ENCODE peak calls at places on chromosome 21, in six cellular contexts. One of them, this sample, is unnamed.

GRCh38 chr21:46347791-46348381 is 23.9 kb downstream of the PCNT start:
- DNase-seq in K562: no peak
- DNase-seq in GM12891: no peak
- DNase-seq in HepG2: no peak
- DNase-seq in H1: no peak
- DNase-seq in GM12878: no peak
- DNase-seq in this sample: no peak

GRCh38 chr21:26840912-26841311 is 4.3 kb downstream of the ADAMTS1 start:
- DNase-seq in K562: no peak
- DNase-seq in GM12891: no peak
- DNase-seq in HepG2: no peak
- DNase-seq in H1: no peak
- DNase-seq in GM12878: no peak
- DNase-seq in this sample: no peak

GRCh38 chr21:34992180-34992579 is 56.9 kb downstream of the RUNX1 start:
- DNase-seq in K562: no peak
- DNase-seq in GM12891: no peak
- DNase-seq in HepG2: no peak
- DNase-seq in H1: no peak
- DNase-seq in GM12878: no peak
- DNase-seq in this sample: no peak

GRCh38 chr21:30232011-30232410 is 16.1 kb upstream of the CLDN8 start:
- DNase-seq in K562: no peak
- DNase-seq in GM12891: no peak
- DNase-seq in HepG2: no peak
- DNase-seq in H1: no peak
- DNase-seq in GM12878: no peak
- DNase-seq in this sample: no peak

GRCh38 chr21:31347435-31348032 is 3.5 kb upstream of the TIAM1 start:
- DNase-seq in K562: peak
- DNase-seq in GM12891: no peak
- DNase-seq in HepG2: peak
- DNase-seq in H1: no peak
- DNase-seq in GM12878: no peak
- DNase-seq in this sample: no peak

GRCh38 chr21:38861989-38862683 is 56.4 kb downstream of the ETS2 start:
- DNase-seq in K562: no peak
- DNase-seq in GM12891: no peak
- DNase-seq in HepG2: no peak
- DNase-seq in H1: no peak
- DNase-seq in GM12878: peak
- DNase-seq in this sample: no peak

GRCh38 chr21:46205121-46205520 is 20.9 kb upstream of the SPATC1L start:
- DNase-seq in K562: no peak
- DNase-seq in GM12891: no peak
- DNase-seq in HepG2: no peak
- DNase-seq in H1: no peak
- DNase-seq in GM12878: no peak
- DNase-seq in this sample: no peak

GRCh38 chr21:14545906-14546480 is at the start of gene SAMSN1:
- DNase-seq in K562: peak
- DNase-seq in GM12891: no peak
- DNase-seq in HepG2: no peak
- DNase-seq in H1: no peak
- DNase-seq in GM12878: peak
- DNase-seq in this sample: no peak

GRCh38 chr21:46376856-46377453 is 53.0 kb downstream of the PCNT start:
- DNase-seq in K562: no peak
- DNase-seq in GM12891: no peak
- DNase-seq in HepG2: no peak
- DNase-seq in H1: no peak
- DNase-seq in GM12878: no peak
- DNase-seq in this sample: no peak

GRCh38 chr21:21921410-21922232 is 923.4 kb downstream of the NCAM2 start:
- DNase-seq in K562: peak
- DNase-seq in GM12891: no peak
- DNase-seq in HepG2: no peak
- DNase-seq in H1: no peak
- DNase-seq in GM12878: no peak
- DNase-seq in this sample: no peak

GRCh38 chr21:34037446-34037845 is 35.9 kb upstream of the MRPS6 start:
- DNase-seq in K562: peak
- DNase-seq in GM12891: no peak
- DNase-seq in HepG2: no peak
- DNase-seq in H1: no peak
- DNase-seq in GM12878: no peak
- DNase-seq in this sample: no peak

GRCh38 chr21:33949516-33950424 is 34.2 kb upstream of the ATP5PO start:
- DNase-seq in K562: no peak
- DNase-seq in GM12891: no peak
- DNase-seq in HepG2: no peak
- DNase-seq in H1: no peak
- DNase-seq in GM12878: peak
- DNase-seq in this sample: no peak

GRCh38 chr21:35249636-35250035 is 200.5 kb upstream of the RUNX1 start:
- DNase-seq in K562: no peak
- DNase-seq in GM12891: no peak
- DNase-seq in HepG2: no peak
- DNase-seq in H1: no peak
- DNase-seq in GM12878: no peak
- DNase-seq in this sample: no peak

GRCh38 chr21:30256100-30256499 is 26.6 kb downstream of the KRTAP24-1 start:
- DNase-seq in K562: no peak
- DNase-seq in GM12891: no peak
- DNase-seq in HepG2: no peak
- DNase-seq in H1: no peak
- DNase-seq in GM12878: no peak
- DNase-seq in this sample: no peak

GRCh38 chr21:17988038-17988437 is 168.9 kb upstream of the C21orf91 start:
- DNase-seq in K562: no peak
- DNase-seq in GM12891: no peak
- DNase-seq in HepG2: no peak
- DNase-seq in H1: no peak
- DNase-seq in GM12878: no peak
- DNase-seq in this sample: no peak

GRCh38 chr21:38954450-38955059 is 148.8 kb downstream of the ETS2 start:
- DNase-seq in K562: no peak
- DNase-seq in GM12891: no peak
- DNase-seq in HepG2: no peak
- DNase-seq in H1: no peak
- DNase-seq in GM12878: no peak
- DNase-seq in this sample: no peak

GRCh38 chr21:34031835-34032370 is 41.5 kb upstream of the MRPS6 start:
- DNase-seq in K562: peak
- DNase-seq in GM12891: no peak
- DNase-seq in HepG2: peak
- DNase-seq in H1: no peak
- DNase-seq in GM12878: no peak
- DNase-seq in this sample: no peak

GRCh38 chr21:27104749-27105439 is 138.0 kb upstream of the ADAMTS5 start:
- DNase-seq in K562: no peak
- DNase-seq in GM12891: no peak
- DNase-seq in HepG2: no peak
- DNase-seq in H1: no peak
- DNase-seq in GM12878: no peak
- DNase-seq in this sample: no peak

GRCh38 chr21:36325373-36326010 is 5.5 kb downstream of the MORC3 start:
- DNase-seq in K562: no peak
- DNase-seq in GM12891: no peak
- DNase-seq in HepG2: peak
- DNase-seq in H1: no peak
- DNase-seq in GM12878: no peak
- DNase-seq in this sample: no peak

DNA sequence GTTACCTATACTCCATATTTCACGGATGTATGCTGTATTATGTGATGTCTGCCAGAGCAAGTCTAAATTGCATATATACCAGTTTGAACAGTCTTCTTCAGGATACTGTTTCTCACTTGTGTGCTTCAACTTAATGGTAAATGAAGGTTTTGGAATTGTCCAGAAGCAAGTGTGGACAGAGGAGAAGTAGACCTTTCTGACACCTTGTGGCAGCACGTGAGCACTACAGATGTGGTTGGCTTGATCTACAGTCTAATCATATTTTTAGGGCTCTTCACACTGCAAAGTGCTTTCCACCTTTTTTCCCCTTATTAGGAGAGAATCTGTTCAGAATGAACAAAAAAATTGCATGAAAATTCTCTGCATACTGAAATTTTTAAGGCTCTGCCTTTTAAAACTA is 10.9 kb downstream of the MORC3 start:
- DNase-seq in K562: peak
- DNase-seq in GM12891: no peak
- DNase-seq in HepG2: peak
- DNase-seq in H1: no peak
- DNase-seq in GM12878: peak
- DNase-seq in this sample: peak
- TF ChIP-seq POLR2AphosphoS5 in K562: no peak
- TF ChIP-seq POLR2AphosphoS5 in GM12891: no peak
- TF ChIP-seq POLR2AphosphoS5 in HepG2: no peak
- TF ChIP-seq POLR2AphosphoS5 in H1: no peak
- TF ChIP-seq POLR2AphosphoS5 in GM12878: no peak
- TF ChIP-seq POLR2AphosphoS5 in this sample: no peak

DNA sequence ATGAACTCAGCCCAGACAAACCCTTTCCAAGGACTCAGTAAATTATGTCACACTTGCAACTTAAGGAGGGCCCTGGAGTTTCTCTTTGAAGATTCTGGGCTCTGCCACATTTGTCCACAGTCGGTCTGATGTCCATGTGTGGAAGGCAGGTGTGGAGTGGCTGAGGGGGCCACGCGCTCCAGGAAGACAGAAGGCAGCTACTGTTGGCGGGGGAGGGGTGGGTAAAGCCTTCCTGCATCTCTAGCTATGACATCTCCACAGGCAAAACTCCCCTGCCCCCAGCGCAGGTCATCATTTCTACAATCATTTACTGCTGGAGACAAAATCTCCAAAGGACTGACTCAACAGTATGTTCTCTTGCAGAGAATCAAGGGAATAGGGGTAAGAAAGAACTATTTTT is 11.3 kb upstream of the TSPEAR start:
- DNase-seq in K562: no peak
- DNase-seq in GM12891: no peak
- DNase-seq in HepG2: no peak
- DNase-seq in H1: no peak
- DNase-seq in GM12878: no peak
- DNase-seq in this sample: no peak
- TF ChIP-seq TAF1 in K562: no peak
- TF ChIP-seq TAF1 in GM12891: no peak
- TF ChIP-seq TAF1 in HepG2: no peak
- TF ChIP-seq TAF1 in H1: no peak
- TF ChIP-seq TAF1 in GM12878: no peak
- TF ChIP-seq TAF1 in this sample: no peak

DNA sequence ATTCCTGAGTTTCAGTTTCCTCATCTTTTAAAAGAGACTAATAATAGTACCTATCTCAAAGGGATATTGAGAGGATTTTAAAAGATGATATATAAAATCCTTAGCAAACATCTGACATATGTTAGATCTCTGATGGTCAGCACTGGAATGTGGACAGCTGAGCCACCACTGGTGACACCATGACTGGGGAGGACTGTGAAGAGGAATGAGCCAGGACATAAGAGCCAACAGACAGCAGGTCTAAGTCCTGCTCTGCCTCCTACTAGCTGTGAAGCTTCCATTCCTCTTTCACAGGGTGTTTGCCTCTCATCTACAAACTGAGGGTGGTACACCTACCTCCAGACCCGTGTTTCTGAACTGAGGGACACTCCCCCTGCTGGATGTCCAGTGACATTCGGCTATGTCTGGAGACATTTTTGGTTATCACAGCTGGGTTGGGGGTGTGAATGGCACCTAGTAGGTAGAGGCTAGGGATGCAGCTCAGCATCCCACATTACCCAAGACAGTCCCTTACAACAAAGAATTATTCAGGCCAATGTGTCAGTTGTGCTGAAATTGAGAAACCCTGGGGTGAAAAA is 109.1 kb upstream of the OLIG2 start:
- DNase-seq in K562: peak
- DNase-seq in GM12891: no peak
- DNase-seq in HepG2: peak
- DNase-seq in H1: no peak
- DNase-seq in GM12878: no peak
- DNase-seq in this sample: no peak
- TF ChIP-seq POLR2A in K562: no peak
- TF ChIP-seq POLR2A in GM12891: no peak
- TF ChIP-seq POLR2A in HepG2: no peak
- TF ChIP-seq POLR2A in H1: no peak
- TF ChIP-seq POLR2A in GM12878: no peak
- TF ChIP-seq POLR2A in this sample: no peak

DNA sequence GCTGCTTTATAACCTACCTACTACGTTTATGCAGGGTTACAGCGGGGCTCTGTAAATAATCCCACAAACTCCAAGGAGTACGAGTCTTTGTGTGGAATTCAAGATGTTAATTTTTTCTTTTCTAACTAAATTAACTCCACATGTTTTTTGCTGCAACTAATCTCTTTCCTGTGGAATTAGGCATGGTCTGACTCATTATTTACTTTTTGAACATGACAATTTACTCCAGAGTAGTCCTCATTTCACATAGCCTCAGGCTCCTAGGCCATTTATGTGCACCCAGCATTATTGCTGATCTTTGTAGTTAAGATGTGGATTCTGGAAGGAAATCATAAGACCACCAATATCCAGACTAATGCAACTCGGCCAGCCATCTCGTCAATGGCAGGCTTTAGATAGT is 784.9 kb downstream of the LTN1 start:
- DNase-seq in K562: no peak
- DNase-seq in GM12891: no peak
- DNase-seq in HepG2: no peak
- DNase-seq in H1: no peak
- DNase-seq in GM12878: no peak
- DNase-seq in this sample: no peak
- TF ChIP-seq POLR2AphosphoS5 in K562: no peak
- TF ChIP-seq POLR2AphosphoS5 in GM12891: no peak
- TF ChIP-seq POLR2AphosphoS5 in HepG2: no peak
- TF ChIP-seq POLR2AphosphoS5 in H1: no peak
- TF ChIP-seq POLR2AphosphoS5 in GM12878: no peak
- TF ChIP-seq POLR2AphosphoS5 in this sample: no peak

GRCh38 chr21:15604424-15604823 is 125.4 kb upstream of the USP25 start:
- DNase-seq in K562: no peak
- DNase-seq in GM12891: no peak
- DNase-seq in HepG2: no peak
- DNase-seq in H1: no peak
- DNase-seq in GM12878: no peak
- DNase-seq in this sample: no peak
- TF ChIP-seq TAF1 in K562: no peak
- TF ChIP-seq TAF1 in GM12891: no peak
- TF ChIP-seq TAF1 in HepG2: no peak
- TF ChIP-seq TAF1 in H1: no peak
- TF ChIP-seq TAF1 in GM12878: no peak
- TF ChIP-seq TAF1 in this sample: no peak

DNA sequence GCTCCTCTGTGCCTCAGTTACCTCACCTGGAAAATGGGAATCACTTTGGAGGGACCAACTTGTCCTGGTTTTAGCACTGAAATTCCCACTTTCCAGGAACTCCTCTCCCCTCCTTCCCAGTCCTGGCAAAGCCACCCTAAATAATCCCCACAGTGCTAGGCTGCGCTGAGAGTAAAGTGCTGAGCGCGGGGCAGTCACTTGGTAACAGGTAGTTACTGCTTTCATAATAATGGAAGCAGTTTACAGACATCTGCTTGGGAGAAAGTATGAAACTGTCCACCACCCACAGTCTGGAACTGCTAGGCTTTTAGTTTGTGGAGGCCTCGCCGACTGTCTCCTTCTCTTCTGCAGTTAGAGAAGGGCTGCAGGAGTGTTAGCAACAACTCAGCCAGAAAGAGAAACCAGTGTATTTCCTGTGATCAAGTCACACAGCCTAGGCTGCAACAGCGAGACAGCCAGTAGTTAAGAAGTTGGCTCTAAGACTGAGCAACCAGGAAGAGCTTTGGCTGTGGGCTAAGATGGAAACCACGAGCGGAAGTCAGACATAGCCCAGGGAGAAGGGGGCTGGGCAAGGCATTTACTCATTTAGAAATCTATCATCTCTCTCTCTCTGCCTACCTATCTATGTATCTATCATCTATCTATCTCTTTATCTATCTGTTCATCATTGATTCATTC is 30.8 kb upstream of the ABCG1 start:
- DNase-seq in K562: no peak
- DNase-seq in GM12891: peak
- DNase-seq in HepG2: no peak
- DNase-seq in H1: no peak
- DNase-seq in GM12878: peak
- DNase-seq in this sample: peak
- TF ChIP-seq POLR2A in K562: no peak
- TF ChIP-seq POLR2A in GM12891: peak
- TF ChIP-seq POLR2A in HepG2: no peak
- TF ChIP-seq POLR2A in H1: no peak
- TF ChIP-seq POLR2A in GM12878: peak
- TF ChIP-seq POLR2A in this sample: peak

This sample was measured in GM12892.